ENCODE peak calls at places on chromosomes 11 and 22, in six cellular contexts. One of them, this sample, is unnamed.

GRCh38 chr11:2899080-2899783 is 13.7 kb upstream of the CDKN1C start:
- DNase-seq in fibroblast of pulmonary artery: no peak
- DNase-seq in mammary epithelial cell: no peak
- DNase-seq in progenitor cell of endocrine pancreas: no peak
- DNase-seq in heart left ventricle: peak
- DNase-seq in IMR-90: no peak
- DNase-seq in this sample: no peak

GRCh38 chr11:65435330-65435931 is 12.8 kb downstream of the NEAT1 start:
- DNase-seq in heart left ventricle: peak
- DNase-seq in mammary epithelial cell: no peak
- DNase-seq in progenitor cell of endocrine pancreas: no peak
- DNase-seq in fibroblast of pulmonary artery: peak
- DNase-seq in IMR-90: peak
- DNase-seq in this sample: no peak

GRCh38 chr11:818396-819128 is at the start of gene PNPLA2:
- DNase-seq in IMR-90: no peak
- DNase-seq in heart left ventricle: no peak
- DNase-seq in fibroblast of pulmonary artery: peak
- DNase-seq in mammary epithelial cell: peak
- DNase-seq in progenitor cell of endocrine pancreas: no peak
- DNase-seq in this sample: no peak

GRCh38 chr22:48083502-48083901 is 1321.1 kb downstream of the TBC1D22A start:
- DNase-seq in heart left ventricle: no peak
- DNase-seq in mammary epithelial cell: no peak
- DNase-seq in progenitor cell of endocrine pancreas: no peak
- DNase-seq in fibroblast of pulmonary artery: no peak
- DNase-seq in IMR-90: no peak
- DNase-seq in this sample: no peak

GRCh38 chr22:20646377-20646776 is 127.5 kb upstream of the SERPIND1 start:
- DNase-seq in IMR-90: no peak
- DNase-seq in progenitor cell of endocrine pancreas: no peak
- DNase-seq in fibroblast of pulmonary artery: no peak
- DNase-seq in heart left ventricle: no peak
- DNase-seq in mammary epithelial cell: no peak
- DNase-seq in this sample: no peak

GRCh38 chr22:37218771-37219411 is 6.6 kb upstream of the SSTR3 start:
- DNase-seq in progenitor cell of endocrine pancreas: no peak
- DNase-seq in heart left ventricle: no peak
- DNase-seq in mammary epithelial cell: no peak
- DNase-seq in fibroblast of pulmonary artery: no peak
- DNase-seq in IMR-90: no peak
- DNase-seq in this sample: no peak

GRCh38 chr11:120807414-120808150 is 216.3 kb upstream of the TBCEL start:
- DNase-seq in IMR-90: peak
- DNase-seq in fibroblast of pulmonary artery: peak
- DNase-seq in progenitor cell of endocrine pancreas: no peak
- DNase-seq in mammary epithelial cell: peak
- DNase-seq in heart left ventricle: no peak
- DNase-seq in this sample: peak

GRCh38 chr11:35012467-35013191 is 96.2 kb downstream of the PDHX start:
- DNase-seq in mammary epithelial cell: no peak
- DNase-seq in progenitor cell of endocrine pancreas: no peak
- DNase-seq in fibroblast of pulmonary artery: no peak
- DNase-seq in IMR-90: no peak
- DNase-seq in heart left ventricle: no peak
- DNase-seq in this sample: no peak

GRCh38 chr11:8286886-8287285 is 23.2 kb upstream of the LMO1 start:
- DNase-seq in fibroblast of pulmonary artery: no peak
- DNase-seq in progenitor cell of endocrine pancreas: no peak
- DNase-seq in mammary epithelial cell: no peak
- DNase-seq in heart left ventricle: no peak
- DNase-seq in IMR-90: no peak
- DNase-seq in this sample: no peak

GRCh38 chr11:130673698-130674097 is 225.3 kb downstream of the ADAMTS15 start:
- DNase-seq in mammary epithelial cell: peak
- DNase-seq in fibroblast of pulmonary artery: no peak
- DNase-seq in progenitor cell of endocrine pancreas: no peak
- DNase-seq in IMR-90: peak
- DNase-seq in heart left ventricle: no peak
- DNase-seq in this sample: no peak

GRCh38 chr11:69293819-69294505 is at the start of gene MYEOV:
- DNase-seq in heart left ventricle: no peak
- DNase-seq in fibroblast of pulmonary artery: peak
- DNase-seq in mammary epithelial cell: peak
- DNase-seq in progenitor cell of endocrine pancreas: no peak
- DNase-seq in IMR-90: no peak
- DNase-seq in this sample: no peak

GRCh38 chr22:46076651-46077339 is 73.5 kb upstream of the PPARA start:
- DNase-seq in heart left ventricle: peak
- DNase-seq in mammary epithelial cell: peak
- DNase-seq in progenitor cell of endocrine pancreas: no peak
- DNase-seq in fibroblast of pulmonary artery: peak
- DNase-seq in IMR-90: peak
- DNase-seq in this sample: no peak

GRCh38 chr22:38230108-38230825 is 28.5 kb downstream of the MAFF start:
- DNase-seq in progenitor cell of endocrine pancreas: no peak
- DNase-seq in heart left ventricle: no peak
- DNase-seq in IMR-90: no peak
- DNase-seq in mammary epithelial cell: no peak
- DNase-seq in fibroblast of pulmonary artery: peak
- DNase-seq in this sample: no peak

GRCh38 chr11:134743809-134744195 is 331.8 kb upstream of the B3GAT1 start:
- DNase-seq in fibroblast of pulmonary artery: no peak
- DNase-seq in IMR-90: no peak
- DNase-seq in mammary epithelial cell: no peak
- DNase-seq in heart left ventricle: no peak
- DNase-seq in progenitor cell of endocrine pancreas: no peak
- DNase-seq in this sample: no peak

GRCh38 chr11:31643831-31644230 is 134.3 kb downstream of the ELP4 start:
- DNase-seq in heart left ventricle: no peak
- DNase-seq in fibroblast of pulmonary artery: peak
- DNase-seq in IMR-90: peak
- DNase-seq in mammary epithelial cell: no peak
- DNase-seq in progenitor cell of endocrine pancreas: no peak
- DNase-seq in this sample: no peak

GRCh38 chr11:14413307-14414072 is 54.5 kb upstream of the RRAS2 start:
- DNase-seq in fibroblast of pulmonary artery: peak
- DNase-seq in heart left ventricle: peak
- DNase-seq in IMR-90: peak
- DNase-seq in mammary epithelial cell: peak
- DNase-seq in progenitor cell of endocrine pancreas: no peak
- DNase-seq in this sample: no peak

GRCh38 chr11:129960216-129961214 is 42.1 kb downstream of the PRDM10 start:
- DNase-seq in IMR-90: peak
- DNase-seq in mammary epithelial cell: peak
- DNase-seq in fibroblast of pulmonary artery: peak
- DNase-seq in heart left ventricle: no peak
- DNase-seq in progenitor cell of endocrine pancreas: no peak
- DNase-seq in this sample: peak

GRCh38 chr22:35600466-35600865 is 16.7 kb downstream of the MB start:
- DNase-seq in IMR-90: no peak
- DNase-seq in mammary epithelial cell: no peak
- DNase-seq in progenitor cell of endocrine pancreas: no peak
- DNase-seq in heart left ventricle: no peak
- DNase-seq in fibroblast of pulmonary artery: no peak
- DNase-seq in this sample: no peak

GRCh38 chr11:36578458-36578857 is 10.7 kb downstream of the RAG1 start:
- DNase-seq in IMR-90: no peak
- DNase-seq in fibroblast of pulmonary artery: no peak
- DNase-seq in progenitor cell of endocrine pancreas: no peak
- DNase-seq in mammary epithelial cell: no peak
- DNase-seq in heart left ventricle: no peak
- DNase-seq in this sample: no peak

GRCh38 chr11:17594686-17595192 is 47.7 kb downstream of the OTOG start:
- DNase-seq in mammary epithelial cell: no peak
- DNase-seq in heart left ventricle: no peak
- DNase-seq in fibroblast of pulmonary artery: no peak
- DNase-seq in progenitor cell of endocrine pancreas: no peak
- DNase-seq in IMR-90: no peak
- DNase-seq in this sample: no peak

GRCh38 chr22:42560781-42561180 is 7.0 kb downstream of the SERHL2 start:
- DNase-seq in heart left ventricle: no peak
- DNase-seq in fibroblast of pulmonary artery: peak
- DNase-seq in mammary epithelial cell: no peak
- DNase-seq in IMR-90: no peak
- DNase-seq in progenitor cell of endocrine pancreas: no peak
- DNase-seq in this sample: no peak

GRCh38 chr11:25943777-25944661 is 387.9 kb upstream of the ANO3 start:
- DNase-seq in mammary epithelial cell: no peak
- DNase-seq in fibroblast of pulmonary artery: no peak
- DNase-seq in heart left ventricle: no peak
- DNase-seq in IMR-90: no peak
- DNase-seq in progenitor cell of endocrine pancreas: no peak
- DNase-seq in this sample: no peak

GRCh38 chr11:109733245-109733644 is 311.3 kb downstream of the C11orf87 start:
- DNase-seq in fibroblast of pulmonary artery: peak
- DNase-seq in progenitor cell of endocrine pancreas: no peak
- DNase-seq in IMR-90: peak
- DNase-seq in mammary epithelial cell: peak
- DNase-seq in heart left ventricle: no peak
- DNase-seq in this sample: no peak

GRCh38 chr11:111736621-111737055 is 29.6 kb downstream of the PPP2R1B start:
- DNase-seq in IMR-90: no peak
- DNase-seq in progenitor cell of endocrine pancreas: no peak
- DNase-seq in heart left ventricle: no peak
- DNase-seq in fibroblast of pulmonary artery: no peak
- DNase-seq in mammary epithelial cell: no peak
- DNase-seq in this sample: no peak

GRCh38 chr22:33519140-33519973 is 400.9 kb downstream of the LARGE1 start:
- DNase-seq in mammary epithelial cell: peak
- DNase-seq in heart left ventricle: peak
- DNase-seq in IMR-90: peak
- DNase-seq in fibroblast of pulmonary artery: peak
- DNase-seq in progenitor cell of endocrine pancreas: peak
- DNase-seq in this sample: peak

DNA sequence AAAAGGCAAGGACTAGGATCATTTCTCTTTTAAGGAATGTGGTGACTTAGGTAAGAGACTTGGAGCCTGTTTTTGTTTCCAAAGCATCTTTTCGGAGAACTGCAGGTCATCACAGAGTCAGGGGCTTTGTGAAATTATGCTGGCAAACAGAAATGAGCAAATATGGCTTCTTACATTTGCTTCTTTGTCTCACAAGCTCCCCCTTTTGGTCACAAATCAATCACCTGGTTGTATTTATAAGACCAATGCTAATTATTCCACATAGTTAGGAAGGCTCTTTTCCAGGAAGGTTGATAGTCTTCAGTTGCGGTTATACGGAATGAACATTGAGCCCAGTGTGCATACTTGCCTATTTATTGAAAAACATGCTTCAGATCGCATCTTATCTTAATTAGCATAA is 34.6 kb upstream of the CEP126 start:
- DNase-seq in progenitor cell of endocrine pancreas: no peak
- DNase-seq in mammary epithelial cell: peak
- DNase-seq in heart left ventricle: no peak
- DNase-seq in IMR-90: peak
- DNase-seq in fibroblast of pulmonary artery: peak
- DNase-seq in this sample: peak
- TF ChIP-seq CTCF in progenitor cell of endocrine pancreas: peak
- TF ChIP-seq CTCF in mammary epithelial cell: peak
- TF ChIP-seq CTCF in heart left ventricle: no peak
- TF ChIP-seq CTCF in IMR-90: peak
- TF ChIP-seq CTCF in fibroblast of pulmonary artery: peak
- TF ChIP-seq CTCF in this sample: peak

GRCh38 chr11:59142530-59143507 is at the start of gene FAM111A:
- DNase-seq in mammary epithelial cell: peak
- DNase-seq in IMR-90: peak
- DNase-seq in fibroblast of pulmonary artery: peak
- DNase-seq in heart left ventricle: peak
- DNase-seq in progenitor cell of endocrine pancreas: peak
- DNase-seq in this sample: peak
- TF ChIP-seq CTCF in mammary epithelial cell: no peak
- TF ChIP-seq CTCF in IMR-90: peak
- TF ChIP-seq CTCF in fibroblast of pulmonary artery: peak
- TF ChIP-seq CTCF in heart left ventricle: peak
- TF ChIP-seq CTCF in progenitor cell of endocrine pancreas: peak
- TF ChIP-seq CTCF in this sample: peak

DNA sequence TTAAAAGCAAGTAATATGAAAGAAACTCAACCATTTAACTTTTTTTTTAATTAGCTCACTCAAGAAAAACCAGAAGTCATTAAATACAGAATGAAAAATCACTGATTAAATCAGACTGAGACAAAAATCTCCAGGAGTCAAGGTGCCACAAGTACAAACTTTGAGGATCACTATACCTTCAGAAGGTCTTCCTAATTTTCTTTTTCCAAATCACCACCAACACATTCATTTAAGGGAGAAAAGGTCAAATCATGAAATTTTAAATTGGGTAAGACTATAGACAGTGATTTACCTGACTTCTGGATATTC is 32.3 kb downstream of the PITPNB start:
- DNase-seq in IMR-90: no peak
- DNase-seq in progenitor cell of endocrine pancreas: no peak
- DNase-seq in fibroblast of pulmonary artery: no peak
- DNase-seq in mammary epithelial cell: no peak
- DNase-seq in heart left ventricle: no peak
- DNase-seq in this sample: no peak
- TF ChIP-seq CTCF in IMR-90: no peak
- TF ChIP-seq CTCF in progenitor cell of endocrine pancreas: no peak
- TF ChIP-seq CTCF in fibroblast of pulmonary artery: no peak
- TF ChIP-seq CTCF in mammary epithelial cell: no peak
- TF ChIP-seq CTCF in heart left ventricle: no peak
- TF ChIP-seq CTCF in this sample: no peak

GRCh38 chr22:29483254-29483653 is 3.2 kb downstream of the NEFH start:
- DNase-seq in progenitor cell of endocrine pancreas: no peak
- DNase-seq in IMR-90: no peak
- DNase-seq in heart left ventricle: no peak
- DNase-seq in mammary epithelial cell: no peak
- DNase-seq in fibroblast of pulmonary artery: no peak
- DNase-seq in this sample: no peak

GRCh38 chr22:29481265-29482000 is 1.4 kb downstream of the NEFH start:
- DNase-seq in IMR-90: no peak
- DNase-seq in heart left ventricle: no peak
- DNase-seq in fibroblast of pulmonary artery: peak
- DNase-seq in mammary epithelial cell: no peak
- DNase-seq in progenitor cell of endocrine pancreas: no peak
- DNase-seq in this sample: no peak

GRCh38 chr22:29480512-29481264 is 670 bp downstream of the NEFH start:
- DNase-seq in progenitor cell of endocrine pancreas: no peak
- DNase-seq in IMR-90: peak
- DNase-seq in fibroblast of pulmonary artery: peak
- DNase-seq in heart left ventricle: no peak
- DNase-seq in mammary epithelial cell: peak
- DNase-seq in this sample: no peak

GRCh38 chr22:29482253-29482652 is 2.2 kb downstream of the NEFH start:
- DNase-seq in progenitor cell of endocrine pancreas: no peak
- DNase-seq in mammary epithelial cell: no peak
- DNase-seq in fibroblast of pulmonary artery: no peak
- DNase-seq in heart left ventricle: no peak
- DNase-seq in IMR-90: no peak
- DNase-seq in this sample: no peak

DNA sequence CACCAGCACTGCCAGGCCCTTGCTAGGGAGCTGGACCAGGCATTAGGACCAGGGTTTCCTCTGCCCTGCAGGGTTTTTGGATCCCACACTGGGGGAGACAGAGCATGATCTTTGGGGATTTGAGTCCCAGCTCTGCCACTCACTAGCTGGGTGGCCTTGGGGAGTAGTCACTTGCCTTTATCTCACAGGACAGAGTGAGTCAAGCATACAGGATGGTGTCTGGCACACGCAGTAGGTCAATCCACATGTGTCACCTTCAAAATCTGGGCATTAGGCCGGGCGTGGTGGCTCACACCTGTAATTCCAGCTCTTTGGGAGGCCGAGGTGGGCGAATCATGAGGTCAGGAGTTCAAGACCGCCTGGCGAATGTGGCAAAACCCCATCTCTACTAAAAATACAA is 2.7 kb downstream of the NEFH start:
- DNase-seq in mammary epithelial cell: no peak
- DNase-seq in progenitor cell of endocrine pancreas: no peak
- DNase-seq in heart left ventricle: no peak
- DNase-seq in fibroblast of pulmonary artery: no peak
- DNase-seq in IMR-90: no peak
- DNase-seq in this sample: no peak
- TF ChIP-seq CTCF in mammary epithelial cell: no peak
- TF ChIP-seq CTCF in progenitor cell of endocrine pancreas: no peak
- TF ChIP-seq CTCF in heart left ventricle: no peak
- TF ChIP-seq CTCF in fibroblast of pulmonary artery: no peak
- TF ChIP-seq CTCF in IMR-90: no peak
- TF ChIP-seq CTCF in this sample: no peak